ENCODE peak calls at places on chromosomes 13 and 19, in eight cellular contexts. One of them, this sample, is unnamed.

GRCh38 chr19:6551607-6552450 is 21.0 kb downstream of the TNFSF9 start:
- DNase-seq in heart left ventricle: no peak
- DNase-seq in lower lobe of right lung: peak; percentile 50
- DNase-seq in tibial nerve: no peak
- DNase-seq in stomach: no peak
- DNase-seq in BE2C: peak; percentile 46
- DNase-seq in HCT116: no peak
- DNase-seq in fibroblast of lung: no peak
- DNase-seq in this sample: no peak

GRCh38 chr19:532578-533484 is 1.3 kb downstream of the CDC34 start:
- DNase-seq in heart left ventricle: peak; percentile 88
- DNase-seq in lower lobe of right lung: peak; percentile 78
- DNase-seq in tibial nerve: peak; percentile 50
- DNase-seq in stomach: peak; percentile 85
- DNase-seq in BE2C: peak; percentile 70
- DNase-seq in HCT116: peak; percentile 51
- DNase-seq in fibroblast of lung: peak; percentile 76
- DNase-seq in this sample: peak; percentile 86

GRCh38 chr19:49684251-49684982 is 5.0 kb upstream of the ADM5 start:
- DNase-seq in heart left ventricle: no peak
- DNase-seq in lower lobe of right lung: no peak
- DNase-seq in tibial nerve: no peak
- DNase-seq in stomach: no peak
- DNase-seq in BE2C: peak; percentile 52
- DNase-seq in HCT116: no peak
- DNase-seq in fibroblast of lung: no peak
- DNase-seq in this sample: no peak

GRCh38 chr19:50795665-50796073 is 5.5 kb downstream of the ACP4 start:
- DNase-seq in heart left ventricle: no peak
- DNase-seq in lower lobe of right lung: no peak
- DNase-seq in tibial nerve: no peak
- DNase-seq in stomach: no peak
- DNase-seq in BE2C: no peak
- DNase-seq in HCT116: no peak
- DNase-seq in fibroblast of lung: no peak
- DNase-seq in this sample: no peak

GRCh38 chr13:43009506-43009905 is 13.9 kb upstream of the DNAJC15 start:
- DNase-seq in heart left ventricle: no peak
- DNase-seq in lower lobe of right lung: no peak
- DNase-seq in tibial nerve: no peak
- DNase-seq in stomach: no peak
- DNase-seq in BE2C: no peak
- DNase-seq in HCT116: no peak
- DNase-seq in fibroblast of lung: peak; percentile 61
- DNase-seq in this sample: no peak

GRCh38 chr19:37903096-37903495 is 3.3 kb downstream of the WDR87 start:
- DNase-seq in heart left ventricle: no peak
- DNase-seq in lower lobe of right lung: no peak
- DNase-seq in tibial nerve: no peak
- DNase-seq in stomach: no peak
- DNase-seq in BE2C: no peak
- DNase-seq in HCT116: no peak
- DNase-seq in fibroblast of lung: no peak
- DNase-seq in this sample: no peak

GRCh38 chr19:14843169-14843568 is 5.6 kb downstream of the OR7A10 start:
- DNase-seq in heart left ventricle: no peak
- DNase-seq in lower lobe of right lung: no peak
- DNase-seq in tibial nerve: no peak
- DNase-seq in stomach: no peak
- DNase-seq in BE2C: no peak
- DNase-seq in HCT116: no peak
- DNase-seq in fibroblast of lung: no peak
- DNase-seq in this sample: no peak

GRCh38 chr19:6914321-6914720 is 26.9 kb downstream of the ADGRE1 start:
- DNase-seq in heart left ventricle: no peak
- DNase-seq in lower lobe of right lung: no peak
- DNase-seq in tibial nerve: no peak
- DNase-seq in stomach: no peak
- DNase-seq in BE2C: no peak
- DNase-seq in HCT116: no peak
- DNase-seq in fibroblast of lung: no peak
- DNase-seq in this sample: no peak

GRCh38 chr13:51125495-51126226 is 14.6 kb upstream of the C13orf42 start:
- DNase-seq in heart left ventricle: peak; percentile 62
- DNase-seq in lower lobe of right lung: peak; percentile 63
- DNase-seq in tibial nerve: no peak
- DNase-seq in stomach: peak; percentile 53
- DNase-seq in BE2C: peak; percentile 69
- DNase-seq in HCT116: peak; percentile 60
- DNase-seq in fibroblast of lung: peak; percentile 56
- DNase-seq in this sample: peak; percentile 69

GRCh38 chr13:22736084-22736767 is 444.6 kb upstream of the SGCG start:
- DNase-seq in heart left ventricle: no peak
- DNase-seq in lower lobe of right lung: no peak
- DNase-seq in tibial nerve: no peak
- DNase-seq in stomach: no peak
- DNase-seq in BE2C: no peak
- DNase-seq in HCT116: no peak
- DNase-seq in fibroblast of lung: no peak
- DNase-seq in this sample: no peak

GRCh38 chr19:1524206-1524971 is 512 bp downstream of the PLK5 start:
- DNase-seq in heart left ventricle: no peak
- DNase-seq in lower lobe of right lung: no peak
- DNase-seq in tibial nerve: no peak
- DNase-seq in stomach: no peak
- DNase-seq in BE2C: no peak
- DNase-seq in HCT116: no peak
- DNase-seq in fibroblast of lung: no peak
- DNase-seq in this sample: no peak

GRCh38 chr13:41029629-41030028 is 10.5 kb upstream of the ELF1 start:
- DNase-seq in heart left ventricle: no peak
- DNase-seq in lower lobe of right lung: no peak
- DNase-seq in tibial nerve: no peak
- DNase-seq in stomach: no peak
- DNase-seq in BE2C: no peak
- DNase-seq in HCT116: no peak
- DNase-seq in fibroblast of lung: no peak
- DNase-seq in this sample: no peak

GRCh38 chr13:103283451-103283820 is 217.2 kb upstream of the SLC10A2 start:
- DNase-seq in heart left ventricle: no peak
- DNase-seq in lower lobe of right lung: no peak
- DNase-seq in tibial nerve: no peak
- DNase-seq in stomach: no peak
- DNase-seq in BE2C: no peak
- DNase-seq in HCT116: no peak
- DNase-seq in fibroblast of lung: no peak
- DNase-seq in this sample: no peak

GRCh38 chr19:38724380-38724854 is 19.9 kb downstream of the CAPN12 start:
- DNase-seq in heart left ventricle: no peak
- DNase-seq in lower lobe of right lung: no peak
- DNase-seq in tibial nerve: no peak
- DNase-seq in stomach: no peak
- DNase-seq in BE2C: no peak
- DNase-seq in HCT116: no peak
- DNase-seq in fibroblast of lung: no peak
- DNase-seq in this sample: no peak

GRCh38 chr13:112744306-112745021 is 54.6 kb downstream of the ATP11A start:
- DNase-seq in heart left ventricle: no peak
- DNase-seq in lower lobe of right lung: no peak
- DNase-seq in tibial nerve: no peak
- DNase-seq in stomach: no peak
- DNase-seq in BE2C: no peak
- DNase-seq in HCT116: no peak
- DNase-seq in fibroblast of lung: peak; percentile 49
- DNase-seq in this sample: peak; percentile 74

GRCh38 chr19:13150919-13151604 is 851 bp downstream of the IER2 start:
- DNase-seq in heart left ventricle: no peak
- DNase-seq in lower lobe of right lung: no peak
- DNase-seq in tibial nerve: no peak
- DNase-seq in stomach: no peak
- DNase-seq in BE2C: no peak
- DNase-seq in HCT116: no peak
- DNase-seq in fibroblast of lung: no peak
- DNase-seq in this sample: no peak

GRCh38 chr13:24986826-24987225 is 109.1 kb upstream of the PABPC3 start:
- DNase-seq in heart left ventricle: no peak
- DNase-seq in lower lobe of right lung: no peak
- DNase-seq in tibial nerve: no peak
- DNase-seq in stomach: no peak
- DNase-seq in BE2C: no peak
- DNase-seq in HCT116: no peak
- DNase-seq in fibroblast of lung: no peak
- DNase-seq in this sample: no peak

GRCh38 chr13:91659583-91660415 is 261.4 kb downstream of the GPC5 start:
- DNase-seq in heart left ventricle: no peak
- DNase-seq in lower lobe of right lung: no peak
- DNase-seq in tibial nerve: no peak
- DNase-seq in stomach: no peak
- DNase-seq in BE2C: no peak
- DNase-seq in HCT116: no peak
- DNase-seq in fibroblast of lung: no peak
- DNase-seq in this sample: no peak

GRCh38 chr13:82947121-82948077 is 934.9 kb downstream of the SLITRK1 start:
- DNase-seq in heart left ventricle: no peak
- DNase-seq in lower lobe of right lung: no peak
- DNase-seq in tibial nerve: no peak
- DNase-seq in stomach: no peak
- DNase-seq in BE2C: no peak
- DNase-seq in HCT116: no peak
- DNase-seq in fibroblast of lung: peak; percentile 7
- DNase-seq in this sample: no peak

GRCh38 chr13:94657167-94657566 is 55.2 kb downstream of the SOX21 start:
- DNase-seq in heart left ventricle: no peak
- DNase-seq in lower lobe of right lung: no peak
- DNase-seq in tibial nerve: no peak
- DNase-seq in stomach: no peak
- DNase-seq in BE2C: no peak
- DNase-seq in HCT116: no peak
- DNase-seq in fibroblast of lung: peak; percentile 69
- DNase-seq in this sample: no peak

DNA sequence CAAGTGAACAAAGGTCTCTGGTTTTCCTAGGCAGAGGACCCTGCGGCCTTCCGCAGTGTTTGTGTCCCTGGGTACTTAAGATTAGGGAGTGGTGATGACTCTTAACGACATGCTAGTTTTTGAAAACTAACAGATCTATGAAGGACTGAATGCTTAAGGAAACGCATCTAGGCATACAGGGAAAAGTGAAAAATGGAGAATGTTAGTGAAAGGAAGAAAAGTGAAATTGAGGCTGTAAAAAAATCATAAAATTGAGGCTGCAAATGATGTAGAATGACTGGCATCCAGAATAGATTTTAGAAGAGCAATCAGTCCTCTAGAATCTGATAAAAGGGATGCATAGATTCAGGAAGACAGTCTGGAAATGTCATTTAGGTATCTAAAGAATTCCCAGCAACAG is 3.5 kb downstream of the ZNF260 start:
- DNase-seq in heart left ventricle: no peak
- DNase-seq in lower lobe of right lung: no peak
- DNase-seq in tibial nerve: no peak
- DNase-seq in stomach: no peak
- DNase-seq in BE2C: no peak
- DNase-seq in HCT116: no peak
- DNase-seq in fibroblast of lung: no peak
- DNase-seq in this sample: no peak
- H3K36me3 ChIP-seq in heart left ventricle: peaks cover 55% of the 10 kb centered on the region
- H3K36me3 ChIP-seq in lower lobe of right lung: peaks cover 19% of the 10 kb centered on the region
- H3K36me3 ChIP-seq in tibial nerve: no peaks in the 10 kb centered on the region
- H3K36me3 ChIP-seq in stomach: peaks cover 63% of the 10 kb centered on the region
- H3K36me3 ChIP-seq in BE2C: peaks cover 40% of the 10 kb centered on the region
- H3K36me3 ChIP-seq in HCT116: no peaks in the 10 kb centered on the region
- H3K36me3 ChIP-seq in fibroblast of lung: no peaks in the 10 kb centered on the region
- H3K36me3 ChIP-seq in this sample: peaks cover 9% of the 10 kb centered on the region

DNA sequence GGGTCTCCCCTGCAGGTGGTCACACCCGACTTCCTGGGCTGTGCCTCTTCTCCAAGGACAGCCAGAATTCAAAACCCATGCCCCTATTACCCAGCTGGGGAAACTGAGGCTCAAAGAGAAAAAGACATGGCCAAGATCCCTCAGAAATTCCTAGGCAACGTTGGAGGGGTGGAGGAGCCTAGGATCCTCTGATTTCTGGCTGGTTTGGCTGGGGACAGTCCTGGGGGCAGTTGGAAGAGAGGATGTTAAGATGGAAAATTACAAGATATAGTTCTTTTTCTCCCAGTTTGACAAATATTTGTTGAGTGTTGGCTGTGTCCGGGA is 2.4 kb downstream of the VASP start:
- DNase-seq in heart left ventricle: no peak
- DNase-seq in lower lobe of right lung: no peak
- DNase-seq in tibial nerve: no peak
- DNase-seq in stomach: no peak
- DNase-seq in BE2C: no peak
- DNase-seq in HCT116: no peak
- DNase-seq in fibroblast of lung: no peak
- DNase-seq in this sample: no peak
- TF ChIP-seq CTCF in heart left ventricle: no peak
- TF ChIP-seq CTCF in lower lobe of right lung: no peak
- TF ChIP-seq CTCF in tibial nerve: no peak
- TF ChIP-seq CTCF in stomach: no peak
- TF ChIP-seq CTCF in BE2C: no peak
- TF ChIP-seq CTCF in HCT116: no peak
- TF ChIP-seq CTCF in fibroblast of lung: no peak
- TF ChIP-seq CTCF in this sample: no peak

GRCh38 chr13:73198888-73199497 is 140.2 kb downstream of the KLF5 start:
- DNase-seq in heart left ventricle: no peak
- DNase-seq in lower lobe of right lung: no peak
- DNase-seq in tibial nerve: no peak
- DNase-seq in stomach: no peak
- DNase-seq in BE2C: no peak
- DNase-seq in HCT116: no peak
- DNase-seq in fibroblast of lung: no peak
- DNase-seq in this sample: no peak
- H3K4me1 ChIP-seq in heart left ventricle: no peaks in the 10 kb centered on the region
- H3K4me1 ChIP-seq in lower lobe of right lung: no peaks in the 10 kb centered on the region
- H3K4me1 ChIP-seq in tibial nerve: no peaks in the 10 kb centered on the region
- H3K4me1 ChIP-seq in stomach: peaks cover 4% of the 10 kb centered on the region
- H3K4me1 ChIP-seq in BE2C: peaks cover 4% of the 10 kb centered on the region
- H3K4me1 ChIP-seq in HCT116: peaks cover 12% of the 10 kb centered on the region
- H3K4me1 ChIP-seq in fibroblast of lung: no peaks in the 10 kb centered on the region
- H3K4me1 ChIP-seq in this sample: no peaks in the 10 kb centered on the region

DNA sequence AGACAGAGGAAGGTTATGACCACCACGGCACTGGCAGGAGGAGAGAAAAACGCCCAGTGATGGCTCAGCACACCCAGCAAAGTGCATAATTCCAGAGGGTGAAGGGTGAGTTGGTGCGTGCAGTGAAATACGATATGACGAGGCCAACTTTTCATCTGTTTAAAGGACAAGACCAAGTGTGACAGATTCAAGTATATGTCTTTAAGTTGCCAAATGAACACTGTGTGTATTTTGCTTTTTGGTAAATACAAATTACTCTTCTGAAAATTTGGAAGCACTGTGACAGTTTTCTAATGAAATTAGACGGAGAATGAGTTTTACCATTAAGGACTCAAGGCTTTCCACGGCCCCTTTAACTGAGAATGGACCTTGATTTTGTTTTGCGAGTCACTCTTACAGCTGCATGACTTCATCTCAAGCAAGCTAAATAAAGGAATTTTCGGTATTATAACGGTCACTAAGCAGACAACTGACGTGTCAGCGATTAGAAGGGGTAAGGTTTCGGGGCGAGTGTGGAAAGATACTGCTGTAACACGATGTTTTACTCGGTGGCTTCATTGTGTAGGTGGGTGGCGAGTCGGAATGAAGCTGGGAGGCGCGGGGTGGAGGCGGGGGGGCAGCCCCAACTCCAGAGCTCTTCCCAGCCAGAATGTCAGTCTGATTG is 22.8 kb downstream of the COL4A2 start:
- DNase-seq in heart left ventricle: no peak
- DNase-seq in lower lobe of right lung: no peak
- DNase-seq in tibial nerve: no peak
- DNase-seq in stomach: no peak
- DNase-seq in BE2C: no peak
- DNase-seq in HCT116: no peak
- DNase-seq in fibroblast of lung: peak; percentile 80
- DNase-seq in this sample: no peak
- H3K36me3 ChIP-seq in heart left ventricle: no peaks in the 10 kb centered on the region
- H3K36me3 ChIP-seq in lower lobe of right lung: peaks cover 3% of the 10 kb centered on the region
- H3K36me3 ChIP-seq in tibial nerve: no peaks in the 10 kb centered on the region
- H3K36me3 ChIP-seq in stomach: no peaks in the 10 kb centered on the region
- H3K36me3 ChIP-seq in BE2C: no peaks in the 10 kb centered on the region
- H3K36me3 ChIP-seq in HCT116: no peaks in the 10 kb centered on the region
- H3K36me3 ChIP-seq in fibroblast of lung: no peaks in the 10 kb centered on the region
- H3K36me3 ChIP-seq in this sample: no peaks in the 10 kb centered on the region